ENCODE peak calls at places on chromosomes 13 and 19, in seven cellular contexts. Z, X, W, B, J, H and T are unnamed samples.

GRCh38 chr13:60282708-60283107 is 114.3 kb upstream of the TDRD3 start:
- DNase-seq in J (no peak), Z (no peak), H (no peak), W (no peak), X (no peak), B (no peak), T (no peak)

GRCh38 chr19:18940791-18941627 is at the start of gene HOMER3:
- DNase-seq in X (peak), B (peak), J (peak), H (peak), Z (peak), W (peak), T (peak)

GRCh38 chr13:90032841-90033493 is 1314.5 kb upstream of the MIR17HG start:
- DNase-seq in B (no peak), W (no peak), J (peak), H (no peak), X (no peak), Z (no peak), T (no peak)

GRCh38 chr13:95317037-95317989 is 16.1 kb upstream of the ABCC4 start:
- DNase-seq in Z (no peak), H (no peak), W (no peak), B (no peak), J (no peak), X (no peak), T (no peak)

GRCh38 chr13:106597759-106598395 is 29.9 kb upstream of the ARGLU1 start:
- DNase-seq in H (no peak), Z (peak), B (no peak), J (no peak), W (no peak), X (no peak), T (no peak)

GRCh38 chr19:48619692-48620565 is 623 bp downstream of the SPHK2 start:
- DNase-seq in X (peak), J (no peak), W (peak), H (no peak), Z (no peak), B (no peak), T (no peak)

GRCh38 chr19:46472592-46472991 is 1.2 kb upstream of the PNMA8A start:
- DNase-seq in X (no peak), Z (no peak), B (no peak), H (no peak), W (no peak), J (no peak), T (no peak)

GRCh38 chr19:45781282-45782161 is 768 bp downstream of the DMPK start:
- DNase-seq in Z (no peak), B (peak), J (no peak), H (peak), W (peak), X (no peak), T (no peak)

GRCh38 chr13:103188688-103189326 is 122.6 kb upstream of the SLC10A2 start:
- DNase-seq in J (peak), X (peak), W (no peak), Z (no peak), B (no peak), H (no peak), T (peak)

GRCh38 chr13:109818891-109819290 is 32.5 kb upstream of the IRS2 start:
- DNase-seq in W (no peak), Z (no peak), H (no peak), X (no peak), B (no peak), J (no peak), T (no peak)

GRCh38 chr13:26837997-26838396 is 77.4 kb upstream of the GPR12 start:
- DNase-seq in H (no peak), B (no peak), X (no peak), Z (no peak), J (no peak), W (no peak), T (no peak)

GRCh38 chr13:73833331-73834070 is 300.7 kb downstream of the KLF12 start:
- DNase-seq in J (no peak), B (no peak), Z (no peak), W (no peak), X (no peak), H (no peak), T (no peak)

GRCh38 chr13:41454170-41454569 is 3.2 kb upstream of the RGCC start:
- DNase-seq in W (no peak), B (no peak), J (no peak), X (no peak), H (no peak), Z (no peak), T (no peak)

GRCh38 chr13:64753606-64754005 is 2476.5 kb downstream of the PCDH9 start:
- DNase-seq in W (no peak), B (no peak), X (no peak), H (no peak), J (no peak), Z (no peak), T (no peak)

GRCh38 chr19:48543121-48543710 is 8.8 kb upstream of the SULT2B1 start:
- DNase-seq in Z (peak), X (no peak), B (no peak), J (no peak), H (no peak), W (no peak), T (no peak)

GRCh38 chr13:99398916-99399622 is 91.9 kb upstream of the GPR183 start:
- DNase-seq in Z (no peak), B (no peak), J (no peak), H (no peak), W (no peak), X (no peak), T (no peak)

GRCh38 chr19:47480658-47481057 is 3.4 kb downstream of the KPTN start:
- DNase-seq in J (no peak), B (no peak), Z (no peak), X (no peak), W (no peak), H (no peak), T (no peak)

GRCh38 chr19:39542198-39542597 is 2.2 kb upstream of the EID2 start:
- DNase-seq in X (no peak), Z (no peak), B (no peak), H (no peak), J (peak), W (no peak), T (no peak)

GRCh38 chr13:23934481-23934880 is 37.2 kb upstream of the C1QTNF9B start:
- DNase-seq in Z (no peak), J (no peak), H (no peak), X (no peak), B (no peak), W (no peak), T (no peak)

GRCh38 chr13:73303858-73304257 is 245.1 kb downstream of the KLF5 start:
- DNase-seq in W (no peak), B (no peak), J (no peak), Z (no peak), H (no peak), X (no peak), T (no peak)

GRCh38 chr19:7904074-7905020 is 670 bp downstream of the MAP2K7 start:
- DNase-seq in H (no peak), B (peak), J (peak), Z (peak), W (peak), X (peak), T (peak)

GRCh38 chr19:423691-424466 is 14.9 kb upstream of the C2CD4C start:
- DNase-seq in J (no peak), Z (no peak), B (no peak), X (no peak), H (no peak), W (no peak), T (no peak)

GRCh38 chr13:113607477-113608245 is 23.1 kb downstream of the TFDP1 start:
- DNase-seq in W (no peak), J (no peak), H (no peak), B (no peak), Z (peak), X (no peak), T (no peak)

GRCh38 chr19:43439183-43440063 is 24.7 kb downstream of the TEX101 start:
- DNase-seq in B (no peak), J (no peak), W (no peak), Z (no peak), H (no peak), X (no peak), T (no peak)

GRCh38 chr19:2717638-2718541 is 3.3 kb downstream of the DIRAS1 start:
- DNase-seq in Z (no peak), H (no peak), X (no peak), J (no peak), W (no peak), B (no peak), T (no peak)

GRCh38 chr13:28718186-28718537 is 608 bp downstream of the SLC46A3 start:
- DNase-seq in J (no peak), B (no peak), X (no peak), Z (no peak), H (no peak), W (no peak), T (no peak)

GRCh38 chr13:77026783-77027621 is at the start of gene FBXL3:
- DNase-seq in B (peak), J (peak), H (peak), X (peak), W (peak), Z (peak), T (peak)

GRCh38 chr19:29501816-29502580 is 23.8 kb upstream of the VSTM2B start:
- DNase-seq in B (no peak), H (no peak), J (no peak), X (no peak), W (no peak), Z (no peak), T (no peak)

GRCh38 chr13:73809561-73809960 is 324.6 kb downstream of the KLF12 start:
- DNase-seq in B (no peak), J (no peak), X (no peak), Z (no peak), W (no peak), H (no peak), T (no peak)

GRCh38 chr13:46571189-46571901 is 18.4 kb downstream of the LRCH1 start:
- DNase-seq in B (no peak), W (no peak), X (no peak), Z (no peak), H (no peak), J (no peak), T (no peak)

GRCh38 chr13:78631077-78631476 is 27.7 kb upstream of the POU4F1 start:
- DNase-seq in Z (no peak), B (no peak), X (peak), J (no peak), H (no peak), W (no peak), T (no peak)

GRCh38 chr19:40962460-40962961 is 28.6 kb upstream of the CYP2B6 start:
- DNase-seq in B (no peak), W (no peak), X (no peak), H (no peak), J (no peak), Z (no peak), T (no peak)

DNA sequence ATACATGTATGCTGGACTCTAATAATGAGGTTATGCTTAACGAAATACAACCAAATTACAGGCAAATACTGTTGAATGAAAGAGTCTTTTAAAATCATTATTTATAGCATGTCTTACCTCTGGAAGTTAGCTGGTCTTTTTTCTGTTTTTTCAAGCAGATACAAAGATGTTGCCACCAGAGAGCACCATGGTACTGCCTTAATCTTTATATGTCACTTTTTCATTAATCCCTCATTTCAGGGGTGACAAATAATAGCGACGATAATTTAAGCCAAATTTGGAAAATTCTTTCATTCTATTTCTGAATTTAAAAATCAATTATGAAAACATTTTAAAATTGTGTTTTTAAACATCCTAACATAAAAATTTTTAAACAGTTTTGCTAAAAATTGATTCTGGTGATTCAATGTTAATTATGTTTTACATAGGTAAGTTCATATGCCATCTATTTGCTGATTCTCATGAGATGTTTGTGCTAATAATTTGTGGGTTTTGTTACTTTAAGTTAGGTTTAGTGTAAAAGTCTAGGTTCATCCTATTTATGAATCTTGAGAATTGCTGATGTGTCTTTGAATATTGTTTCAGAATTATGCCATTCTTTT is 379.3 kb upstream of the SGCG start:
- DNase-seq in J (peak), H (no peak), Z (no peak), W (no peak), B (no peak), X (peak), T (peak)
- TF ChIP-seq CTCF in J (peak), H (peak), Z (no peak), W (peak), B (peak), X (peak), T (peak)

GRCh38 chr19:17762505-17763229 is 11.4 kb downstream of the FCHO1 start:
- DNase-seq in B (peak), J (peak), W (no peak), Z (no peak), H (peak), X (no peak), T (no peak)

GRCh38 chr19:17765069-17765618 is 13.9 kb downstream of the FCHO1 start:
- DNase-seq in W (peak), H (no peak), J (no peak), X (no peak), Z (peak), B (no peak), T (no peak)

GRCh38 chr19:17767559-17767958 is 16.3 kb downstream of the FCHO1 start:
- DNase-seq in W (no peak), H (no peak), J (no peak), Z (no peak), B (no peak), X (no peak), T (no peak)

GRCh38 chr19:17764348-17764747 is 13.1 kb downstream of the FCHO1 start:
- DNase-seq in H (no peak), X (no peak), W (no peak), Z (no peak), J (no peak), B (no peak), T (no peak)

GRCh38 chr19:17766543-17767131 is 15.4 kb downstream of the FCHO1 start:
- DNase-seq in J (peak), Z (peak), B (peak), W (peak), H (peak), X (peak), T (peak)
- TF ChIP-seq CTCF in J (peak), Z (peak), B (peak), W (peak), H (peak), X (peak), T (peak)

DNA sequence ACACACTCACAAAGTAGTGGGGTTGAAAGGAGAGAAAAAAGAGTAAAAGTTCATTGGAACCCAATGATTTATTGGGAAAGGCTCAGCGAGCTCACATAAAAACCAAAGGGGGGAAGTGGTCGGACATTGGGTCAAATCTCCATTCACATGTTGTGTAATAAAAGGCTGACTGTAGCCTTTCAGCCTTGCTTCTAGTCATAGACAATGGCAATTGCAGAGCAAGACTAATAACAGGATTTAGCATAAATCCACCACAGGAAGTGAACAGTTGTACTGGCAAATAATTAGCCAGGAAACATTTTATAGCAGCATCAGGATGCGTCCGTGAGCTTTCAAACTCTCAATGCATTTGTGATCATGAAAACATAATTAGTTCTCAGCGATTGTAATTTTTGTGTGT is 105.8 kb downstream of the SPRY2 start:
- DNase-seq in H (no peak), Z (no peak), J (no peak), W (no peak), X (peak), B (no peak), T (no peak)
- TF ChIP-seq CTCF in H (no peak), Z (no peak), J (no peak), W (no peak), X (no peak), B (no peak), T (no peak)

GRCh38 chr19:55132453-55133129 is 15.2 kb upstream of the PPP1R12C start:
- DNase-seq in Z (no peak), B (peak), J (no peak), W (no peak), X (no peak), H (no peak), T (no peak)
- TF ChIP-seq CTCF in Z (no peak), B (peak), J (no peak), W (no peak), X (no peak), H (peak), T (no peak)

DNA sequence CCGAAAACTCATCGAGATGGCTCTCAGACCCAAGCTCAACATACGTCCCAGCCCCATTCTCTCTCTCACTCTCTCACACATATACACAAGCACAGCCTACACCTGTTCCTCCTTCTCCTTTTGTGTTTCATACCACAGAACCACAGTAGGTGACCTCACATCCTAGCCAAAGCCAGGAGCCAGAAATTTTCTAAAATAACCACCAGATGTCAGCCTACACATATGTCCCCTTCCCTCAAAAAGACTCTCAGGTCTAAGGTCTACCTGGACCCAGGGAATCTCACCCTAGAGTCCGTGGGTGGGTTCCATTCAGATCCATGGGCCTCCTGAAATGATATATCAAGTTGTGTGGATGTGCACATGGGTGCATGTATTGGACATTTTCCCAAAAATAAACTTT is 104.2 kb upstream of the IPO5 start:
- DNase-seq in Z (no peak), W (no peak), X (peak), H (no peak), B (no peak), J (peak), T (peak)
- TF ChIP-seq CTCF in Z (no peak), W (no peak), X (peak), H (peak), B (peak), J (peak), T (no peak)

DNA sequence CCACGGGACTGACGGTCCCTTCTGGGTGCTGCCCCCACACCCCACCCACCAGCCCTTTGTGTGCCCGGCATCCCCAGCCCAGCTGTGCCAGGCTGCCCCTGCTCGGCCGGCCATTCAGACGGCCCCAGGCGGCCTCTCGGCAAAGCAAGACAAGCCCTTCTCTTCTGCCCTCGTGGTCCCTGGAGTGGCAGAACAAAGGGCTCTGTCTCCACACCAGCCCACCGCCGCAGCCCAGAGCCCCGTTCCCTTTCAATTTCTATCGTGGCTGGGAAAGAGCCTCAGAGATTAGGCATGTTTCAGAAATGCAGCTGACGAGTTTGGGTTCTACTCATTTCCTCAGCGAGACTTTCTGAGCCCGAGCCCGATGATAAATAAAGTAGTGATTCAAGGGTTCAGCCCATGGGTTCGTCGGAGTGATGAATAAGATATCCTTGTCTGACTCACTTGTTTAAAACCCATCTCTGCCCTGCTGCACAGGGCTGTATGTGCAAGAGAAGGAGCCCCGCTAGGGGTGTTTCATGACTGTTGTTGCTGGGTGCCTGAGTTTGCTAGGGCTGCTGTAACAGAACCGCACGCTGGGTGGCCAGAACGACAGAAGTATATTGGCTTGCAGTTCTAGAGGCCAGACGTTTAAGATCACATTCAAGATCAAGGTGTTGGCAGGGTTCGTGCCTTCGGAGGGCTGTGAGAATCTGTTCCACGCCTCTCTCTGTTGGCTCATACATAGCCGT is 4.3 kb downstream of the MYO9B start:
- DNase-seq in H (peak), Z (peak), W (peak), J (peak), X (peak), B (peak), T (peak)
- TF ChIP-seq CTCF in H (no peak), Z (no peak), W (peak), J (no peak), X (peak), B (peak), T (peak)

GRCh38 chr13:96822900-96823299 is 171.4 kb downstream of the OXGR1 start:
- DNase-seq in X (peak), B (peak), W (no peak), H (no peak), J (peak), Z (no peak), T (no peak)
- TF ChIP-seq CTCF in X (peak), B (peak), W (no peak), H (peak), J (peak), Z (no peak), T (peak)